ENCODE peak calls at places on chromosomes 1 and 21, in eight cellular contexts. S is heart right ventricle, X is DND-41, I is astrocyte of the cerebellum, Z is IMR-90, O is GM13976, A is chondrocyte, P is neural crest cell. K is an unnamed sample.

GRCh38 chr1:205512059-205513045 is 7.9 kb downstream of the CDK18 start:
- DNase-seq in S (peak), X (no peak), I (no peak), Z (peak), O (no peak), A (no peak), P (no peak), K (no peak)

GRCh38 chr1:244881552-244882280 is 17.4 kb upstream of the HNRNPU start:
- DNase-seq in S (no peak), X (no peak), I (no peak), Z (no peak), O (no peak), A (no peak), P (no peak), K (no peak)

GRCh38 chr1:35428360-35428759 is 128.8 kb downstream of the KIAA0319L start:
- DNase-seq in S (no peak), X (no peak), I (no peak), Z (no peak), O (no peak), A (peak), P (no peak), K (no peak)

GRCh38 chr1:183039985-183040447 is 16.8 kb downstream of the LAMC1 start:
- DNase-seq in S (no peak), X (no peak), I (peak), Z (peak), O (no peak), A (no peak), P (no peak), K (no peak)

GRCh38 chr1:48917901-48918603 is 141.4 kb upstream of the BEND5 start:
- DNase-seq in S (no peak), X (no peak), I (no peak), Z (no peak), O (no peak), A (no peak), P (no peak), K (no peak)

GRCh38 chr1:93845554-93846150 is 33.4 kb downstream of the DNTTIP2 start:
- DNase-seq in S (peak), X (peak), I (peak), Z (peak), O (peak), A (no peak), P (peak), K (peak)

GRCh38 chr1:44696789-44697188 is 22.3 kb downstream of the ARMH1 start:
- DNase-seq in S (no peak), X (no peak), I (no peak), Z (no peak), O (no peak), A (no peak), P (no peak), K (no peak)

GRCh38 chr21:45788635-45789506 is 145.3 kb downstream of the PCBP3 start:
- DNase-seq in S (no peak), X (no peak), I (no peak), Z (peak), O (no peak), A (no peak), P (no peak), K (no peak)

GRCh38 chr1:223142269-223142668 is 779 bp downstream of the TLR5 start:
- DNase-seq in S (no peak), X (no peak), I (no peak), Z (no peak), O (no peak), A (no peak), P (no peak), K (no peak)

GRCh38 chr21:44304846-44305245 is 5.0 kb downstream of the PFKL start:
- DNase-seq in S (no peak), X (peak), I (peak), Z (peak), O (peak), A (no peak), P (peak), K (no peak)

GRCh38 chr1:158689841-158690240 is 3.3 kb upstream of the SPTA1 start:
- DNase-seq in S (no peak), X (no peak), I (no peak), Z (no peak), O (no peak), A (no peak), P (no peak), K (no peak)

GRCh38 chr21:9837946-9838801 is 683.2 kb upstream of the TPTE start:
- DNase-seq in S (no peak), X (no peak), I (no peak), Z (no peak), O (no peak), A (peak), P (no peak), K (no peak)

GRCh38 chr1:61727544-61727943 is 2.6 kb upstream of the TM2D1 start:
- DNase-seq in S (no peak), X (no peak), I (no peak), Z (no peak), O (no peak), A (no peak), P (no peak), K (no peak)

GRCh38 chr1:234962340-234962989 is 166.2 kb downstream of the TOMM20 start:
- DNase-seq in S (peak), X (no peak), I (peak), Z (peak), O (peak), A (no peak), P (no peak), K (no peak)

GRCh38 chr1:172630060-172630818 is 28.7 kb upstream of the FASLG start:
- DNase-seq in S (no peak), X (no peak), I (no peak), Z (peak), O (no peak), A (no peak), P (no peak), K (no peak)

GRCh38 chr1:198970919-198971318 is 332.1 kb downstream of the PTPRC start:
- DNase-seq in S (no peak), X (no peak), I (no peak), Z (peak), O (no peak), A (no peak), P (no peak), K (no peak)

GRCh38 chr1:159947942-159948341 is 2.5 kb upstream of the IGSF9 start:
- DNase-seq in S (no peak), X (no peak), I (no peak), Z (no peak), O (no peak), A (no peak), P (no peak), K (no peak)

GRCh38 chr1:3869751-3870301 is 12.6 kb downstream of the DFFB start:
- DNase-seq in S (no peak), X (no peak), I (no peak), Z (no peak), O (no peak), A (peak), P (no peak), K (no peak)

GRCh38 chr1:179369751-179370341 is 4.1 kb downstream of the AXDND1 start:
- DNase-seq in S (peak), X (peak), I (peak), Z (peak), O (peak), A (no peak), P (peak), K (no peak)

GRCh38 chr1:15483971-15484370 is 8.1 kb downstream of the CELA2B start:
- DNase-seq in S (no peak), X (no peak), I (no peak), Z (no peak), O (no peak), A (no peak), P (no peak), K (no peak)

GRCh38 chr1:119670898-119671297 is 22.8 kb upstream of the ZNF697 start:
- DNase-seq in S (no peak), X (no peak), I (no peak), Z (no peak), O (no peak), A (no peak), P (no peak), K (no peak)

GRCh38 chr1:14521602-14522001 is 76.9 kb upstream of the KAZN start:
- DNase-seq in S (no peak), X (peak), I (peak), Z (no peak), O (no peak), A (no peak), P (no peak), K (no peak)

GRCh38 chr1:94621392-94621791 is 79.8 kb upstream of the F3 start:
- DNase-seq in S (no peak), X (no peak), I (no peak), Z (peak), O (no peak), A (no peak), P (no peak), K (peak)

GRCh38 chr1:162605225-162605927 is 26.9 kb upstream of the DDR2 start:
- DNase-seq in S (no peak), X (no peak), I (peak), Z (peak), O (no peak), A (no peak), P (no peak), K (no peak)

GRCh38 chr1:10730985-10731384 is 65.5 kb downstream of the CASZ1 start:
- DNase-seq in S (no peak), X (no peak), I (peak), Z (peak), O (no peak), A (no peak), P (no peak), K (no peak)

GRCh38 chr1:22114083-22115012 is 28.5 kb downstream of the WNT4 start:
- DNase-seq in S (no peak), X (no peak), I (peak), Z (peak), O (no peak), A (peak), P (no peak), K (no peak)

GRCh38 chr1:245489838-245490237 is 335.1 kb downstream of the KIF26B start:
- DNase-seq in S (no peak), X (no peak), I (no peak), Z (no peak), O (no peak), A (no peak), P (no peak), K (no peak)

GRCh38 chr1:227447531-227447990 is 115.8 kb upstream of the ZNF678 start:
- DNase-seq in S (peak), X (no peak), I (no peak), Z (no peak), O (no peak), A (no peak), P (peak), K (no peak)

GRCh38 chr1:223062177-223062576 is 80.9 kb downstream of the TLR5 start:
- DNase-seq in S (no peak), X (no peak), I (no peak), Z (no peak), O (no peak), A (no peak), P (no peak), K (no peak)

GRCh38 chr1:50279622-50280320 is 143.5 kb downstream of the DMRTA2 start:
- DNase-seq in S (peak), X (peak), I (peak), Z (peak), O (no peak), A (no peak), P (no peak), K (no peak)

GRCh38 chr1:59230622-59231021 is 66.3 kb upstream of the FGGY start:
- DNase-seq in S (no peak), X (no peak), I (no peak), Z (no peak), O (no peak), A (no peak), P (no peak), K (no peak)

DNA sequence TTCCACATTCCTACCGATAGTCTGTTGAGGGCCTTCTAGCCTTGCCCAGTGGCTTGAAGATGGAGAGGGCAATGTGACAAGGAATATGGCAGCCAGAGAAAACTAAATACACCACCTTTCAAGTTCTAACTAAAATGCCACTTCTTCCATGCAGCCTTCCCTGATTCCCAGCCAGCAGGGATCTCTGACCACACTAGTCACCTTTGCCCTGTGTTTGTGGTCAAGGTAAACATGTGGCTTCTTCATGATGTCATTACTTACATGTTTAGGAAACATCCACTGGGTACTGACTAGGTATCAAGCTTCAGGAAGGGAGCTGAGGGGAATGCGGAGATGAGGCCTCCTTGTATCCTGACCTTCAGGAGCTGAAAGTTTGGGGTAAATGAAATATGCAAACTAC is 21.6 kb downstream of the IFNLR1 start:
- DNase-seq in S (no peak), X (no peak), I (no peak), Z (no peak), O (no peak), A (no peak), P (no peak), K (no peak)
- TF ChIP-seq CTCF in S (no peak), X (no peak), I (no peak), Z (no peak), O (no peak), A (no peak), P (no peak), K (no peak)

DNA sequence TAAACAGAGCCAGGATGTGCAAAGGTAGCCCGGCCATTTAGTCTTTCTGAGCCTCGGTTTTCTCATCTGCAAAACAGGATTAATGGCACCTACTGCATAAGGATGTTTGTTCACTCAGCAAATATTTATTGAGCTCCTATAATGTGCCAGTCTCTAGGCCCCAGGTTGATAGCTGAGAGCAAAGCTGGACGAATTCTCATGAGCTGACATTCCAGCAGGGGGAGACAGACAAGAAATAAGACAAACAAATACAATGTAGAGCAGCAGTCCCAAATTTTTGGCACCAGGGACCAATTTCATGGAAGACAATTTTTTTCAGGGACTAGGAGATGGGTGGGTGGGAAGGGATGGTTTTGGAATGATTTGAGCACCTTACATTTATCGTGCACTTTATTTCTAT is 74.3 kb upstream of the PAX7 start:
- DNase-seq in S (no peak), X (peak), I (no peak), Z (peak), O (peak), A (no peak), P (no peak), K (no peak)
- TF ChIP-seq CTCF in S (peak), X (peak), I (peak), Z (peak), O (peak), A (peak), P (peak), K (peak)

GRCh38 chr1:2593251-2593878 is 6.8 kb downstream of the PRXL2B start:
- DNase-seq in S (no peak), X (no peak), I (no peak), Z (no peak), O (no peak), A (no peak), P (no peak), K (no peak)
- TF ChIP-seq CTCF in S (no peak), X (no peak), I (no peak), Z (no peak), O (no peak), A (no peak), P (no peak), K (no peak)

DNA sequence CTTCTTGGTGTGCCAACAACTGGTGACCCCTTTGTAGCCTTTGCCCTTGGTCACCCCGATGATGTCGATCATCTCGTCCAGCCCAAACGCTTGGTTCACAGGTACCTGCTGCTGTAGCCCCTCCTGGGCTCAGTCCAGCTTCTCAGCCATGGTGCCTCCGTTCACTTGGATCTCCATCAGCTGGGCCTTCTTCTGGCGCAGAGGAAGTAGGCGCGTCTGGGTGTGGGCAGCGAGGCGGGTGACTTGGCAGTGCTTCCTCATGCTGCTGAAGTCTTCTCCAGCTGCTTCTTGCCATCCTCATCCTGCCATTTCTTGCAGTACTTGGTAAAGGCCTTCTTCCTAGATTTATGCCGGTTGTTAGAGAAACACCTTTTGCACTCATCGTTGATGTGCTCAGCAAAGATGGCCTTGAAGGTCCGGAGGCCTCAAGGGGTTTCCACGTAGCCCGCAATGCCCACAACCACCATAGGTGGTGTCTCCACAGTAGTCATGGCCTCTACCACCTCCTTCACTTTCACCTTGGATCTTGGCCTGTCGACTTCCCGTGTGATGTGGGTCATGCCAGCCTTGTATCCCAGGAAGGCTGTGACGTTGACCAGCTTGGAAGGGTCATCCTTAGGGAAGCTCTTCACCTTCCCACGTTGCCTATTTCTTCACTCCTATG is 13.0 kb downstream of the DOP1B start:
- DNase-seq in S (no peak), X (no peak), I (no peak), Z (no peak), O (no peak), A (peak), P (no peak), K (no peak)
- TF ChIP-seq CTCF in S (no peak), X (peak), I (peak), Z (no peak), O (no peak), A (peak), P (no peak), K (no peak)

DNA sequence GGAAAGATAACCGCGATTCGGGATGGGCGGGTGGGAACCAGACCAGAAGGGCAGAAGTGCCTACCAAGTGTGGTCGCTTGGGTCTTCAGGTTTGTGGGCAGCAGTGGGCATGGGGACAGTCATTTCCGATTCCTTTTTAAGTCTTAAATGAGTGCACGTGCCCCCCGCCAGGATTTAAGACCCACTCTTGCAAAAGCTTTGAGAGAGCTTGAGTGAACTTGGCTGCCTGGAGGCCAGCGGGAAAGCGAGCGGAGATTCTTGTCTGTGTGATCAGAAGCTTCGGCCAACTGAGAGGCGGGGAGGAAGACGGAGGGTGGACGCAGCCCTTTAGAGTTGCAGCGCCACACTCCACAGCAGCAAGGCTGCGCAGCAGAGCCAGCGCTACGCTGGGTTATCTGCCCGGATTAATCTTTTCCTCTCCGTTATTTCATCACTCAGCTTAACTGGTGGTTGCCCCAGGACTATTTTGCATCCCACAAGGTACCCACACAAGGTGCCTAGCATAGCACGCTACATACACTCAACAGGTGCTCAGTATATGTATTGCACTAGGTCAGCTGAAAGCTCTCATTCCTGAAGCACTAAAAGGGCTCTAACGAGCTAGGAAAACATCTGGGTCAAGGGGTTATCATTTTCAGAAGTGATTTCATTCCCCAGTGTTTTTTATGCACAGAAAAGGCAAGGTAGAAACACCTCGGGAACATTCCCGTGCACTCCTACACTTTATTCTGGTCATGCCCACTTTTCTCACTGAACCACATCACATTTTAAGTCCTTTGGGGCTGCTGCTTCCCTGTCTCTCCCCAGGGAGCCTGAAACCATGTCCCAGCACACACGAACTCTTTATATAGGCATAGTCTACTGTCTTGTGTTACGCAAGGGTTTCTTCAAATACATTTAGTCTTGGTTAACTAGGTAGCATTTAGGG is 1.5 kb upstream of the BATF3 start:
- DNase-seq in S (peak), X (no peak), I (peak), Z (peak), O (no peak), A (no peak), P (peak), K (no peak)
- TF ChIP-seq CTCF in S (peak), X (no peak), I (peak), Z (peak), O (peak), A (peak), P (peak), K (no peak)

DNA sequence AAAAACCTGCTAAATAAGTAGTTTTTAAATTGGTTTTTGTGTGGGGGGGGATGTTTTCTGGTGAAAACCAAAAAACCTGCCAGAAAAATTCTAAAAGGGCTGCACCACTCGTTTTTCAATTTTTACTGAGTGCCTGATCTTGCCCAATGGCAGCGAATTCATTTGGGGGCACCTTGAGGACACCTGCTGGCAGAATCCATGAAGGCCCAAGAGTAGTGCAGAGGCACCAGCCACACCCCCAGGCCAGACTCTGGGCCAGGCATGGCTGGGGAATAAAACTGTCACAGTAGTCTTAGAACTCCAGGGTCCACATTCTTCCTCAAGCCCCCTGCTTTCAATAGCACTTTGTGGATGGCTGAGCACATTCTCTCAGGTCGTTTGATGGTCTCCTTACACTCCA is 50.3 kb downstream of the GLIS1 start:
- DNase-seq in S (no peak), X (no peak), I (no peak), Z (no peak), O (no peak), A (no peak), P (no peak), K (no peak)
- TF ChIP-seq CTCF in S (no peak), X (peak), I (no peak), Z (peak), O (no peak), A (peak), P (no peak), K (no peak)

K was measured in mesothelial cell of epicardium.